ENCODE peak calls at places on chromosome 22, in eight cellular contexts. X is HEK293T; A is T-helper 2 cell; S is left lobe of liver; K is substantia nigra; C is stimulated activated CD8-positive, alpha-beta memory T cell treated with anti-CD3 and anti-CD28 coated beads, Interleukin-4, amount 100 ng/mL, for 24 hours; N is activated CD8-positive, alpha-beta memory T cell treated with anti-CD3 and anti-CD28 coated beads, Interleukin-2, amount 10 ng/mL, durations not matched to agents 7 days and 5 days; F is stimulated activated CD4-positive, alpha-beta T cell treated with anti-CD3 and anti-CD28 coated beads, Interleukin-15, amount 100 ng/mL, for 24 hours. L is an unnamed sample.

GRCh38 chr22:35399114-35399677 is 744 bp upstream of the MCM5 start:
- DNase-seq in X (peak; percentile 57), A (no peak), S (no peak), K (no peak), C (no peak), N (no peak), F (peak; percentile 24), L (no peak)

GRCh38 chr22:29609139-29609538 is 5.7 kb downstream of the NF2 start:
- DNase-seq in X (no peak), A (no peak), S (no peak), K (no peak), C (no peak), N (no peak), F (no peak), L (no peak)

GRCh38 chr22:45207981-45208664 is 32.6 kb downstream of the KIAA0930 start:
- DNase-seq in X (no peak), A (no peak), S (no peak), K (no peak), C (no peak), N (no peak), F (no peak), L (no peak)

GRCh38 chr22:48955351-48956311 is 872.0 kb downstream of the BRD1 start:
- DNase-seq in X (no peak), A (no peak), S (peak; percentile 41), K (no peak), C (no peak), N (peak; percentile 27), F (no peak), L (no peak)

GRCh38 chr22:37751449-37752188 is 54.8 kb downstream of the TRIOBP start:
- DNase-seq in X (no peak), A (no peak), S (no peak), K (no peak), C (no peak), N (no peak), F (no peak), L (no peak)

GRCh38 chr22:46996595-46997310 is 234.3 kb downstream of the TBC1D22A start:
- DNase-seq in X (no peak), A (no peak), S (no peak), K (no peak), C (no peak), N (no peak), F (no peak), L (no peak)

GRCh38 chr22:49212002-49212401 is 615.7 kb downstream of the BRD1 start:
- DNase-seq in X (no peak), A (no peak), S (peak; percentile 14), K (no peak), C (no peak), N (peak; percentile 14), F (no peak), L (no peak)

GRCh38 chr22:17471901-17472566 is 91.3 kb upstream of the SLC25A18 start:
- DNase-seq in X (no peak), A (no peak), S (no peak), K (no peak), C (no peak), N (no peak), F (no peak), L (no peak)

GRCh38 chr22:22245935-22246525 is 1.4 kb downstream of the VPREB1 start:
- DNase-seq in X (no peak), A (no peak), S (no peak), K (no peak), C (no peak), N (no peak), F (no peak), L (no peak)

GRCh38 chr22:28703436-28703835 is 23.8 kb upstream of the TTC28 start:
- DNase-seq in X (no peak), A (no peak), S (no peak), K (no peak), C (no peak), N (no peak), F (no peak), L (no peak)

GRCh38 chr22:46528121-46528610 is 9.3 kb downstream of the CELSR1 start:
- DNase-seq in X (no peak), A (no peak), S (no peak), K (no peak), C (no peak), N (no peak), F (peak; percentile 15), L (no peak)

GRCh38 chr22:42519544-42520237 is at the start of gene RRP7A:
- DNase-seq in X (peak; percentile 77), A (peak; percentile 69), S (peak; percentile 81), K (peak; percentile 60), C (peak; percentile 78), N (peak; percentile 88), F (peak; percentile 90), L (peak; percentile 67)

GRCh38 chr22:42947211-42947990 is 67.5 kb downstream of the PACSIN2 start:
- DNase-seq in X (no peak), A (no peak), S (peak; percentile 72), K (no peak), C (no peak), N (no peak), F (no peak), L (no peak)

GRCh38 chr22:37496651-37497599 is 10.7 kb upstream of the MFNG start:
- DNase-seq in X (no peak), A (no peak), S (no peak), K (no peak), C (no peak), N (no peak), F (no peak), L (no peak)

GRCh38 chr22:45864959-45865496 is 111.9 kb downstream of the WNT7B start:
- DNase-seq in X (no peak), A (no peak), S (peak; percentile 22), K (no peak), C (no peak), N (no peak), F (no peak), L (no peak)

GRCh38 chr22:27347951-27348350 is 453.6 kb downstream of the MN1 start:
- DNase-seq in X (no peak), A (no peak), S (no peak), K (no peak), C (no peak), N (no peak), F (no peak), L (no peak)

GRCh38 chr22:20441631-20442484 is 4.2 kb upstream of the SCARF2 start:
- DNase-seq in X (no peak), A (no peak), S (no peak), K (no peak), C (no peak), N (no peak), F (no peak), L (no peak)

GRCh38 chr22:19874307-19875060 is 19.8 kb upstream of the GNB1L start:
- DNase-seq in X (no peak), A (peak; percentile 24), S (peak; percentile 45), K (no peak), C (no peak), N (no peak), F (peak; percentile 57), L (no peak)

GRCh38 chr22:21450320-21450831 is 16.8 kb upstream of the TMEM191C start:
- DNase-seq in X (no peak), A (no peak), S (peak; percentile 33), K (no peak), C (no peak), N (peak; percentile 8), F (no peak), L (no peak)

L was measured in stimulated activated naive CD4-positive, alpha-beta T cell.